ENCODE peak calls at places on chromosome 22, in six cellular contexts. F is ovary, I is tibial nerve, S is esophagus muscularis mucosa, A is stomach, Q is body of pancreas. O is an unnamed sample.
A peak's percentile ranks its signal among the peaks of the same experiment; 100 is the strongest.

GRCh38 chr22:24391836-24392217 is 35.6 kb upstream of the ADORA2A start:
- DNase-seq in F (no peak), I (no peak), S (no peak), A (no peak), Q (no peak), O (no peak)

GRCh38 chr22:50699001-50699753 is 26.6 kb downstream of the SHANK3 start:
- DNase-seq in F (no peak), I (no peak), S (no peak), A (no peak), Q (no peak), O (no peak)

GRCh38 chr22:28019360-28019759 is 100.3 kb upstream of the PITPNB start:
- DNase-seq in F (peak; percentile 17), I (no peak), S (no peak), A (peak; percentile 20), Q (peak; percentile 10), O (no peak)

GRCh38 chr22:22752556-22753477 is 108.4 kb downstream of the GGTLC2 start:
- DNase-seq in F (no peak), I (peak; percentile 51), S (no peak), A (no peak), Q (no peak), O (peak; percentile 61)

GRCh38 chr22:42336527-42337227 is 66.2 kb upstream of the TCF20 start:
- DNase-seq in F (no peak), I (no peak), S (no peak), A (no peak), Q (no peak), O (no peak)

GRCh38 chr22:40022536-40023225 is 27.9 kb downstream of the FAM83F start:
- DNase-seq in F (no peak), I (no peak), S (no peak), A (peak; percentile 65), Q (no peak), O (no peak)

GRCh38 chr22:28647216-28647615 is 32.4 kb downstream of the TTC28 start:
- DNase-seq in F (no peak), I (no peak), S (no peak), A (no peak), Q (no peak), O (no peak)

GRCh38 chr22:41699264-41700104 is at the start of gene MEI1:
- DNase-seq in F (peak; percentile 84), I (peak; percentile 58), S (no peak), A (peak; percentile 90), Q (peak; percentile 89), O (no peak)

GRCh38 chr22:43157874-43158546 is 6.7 kb downstream of the TSPO start:
- DNase-seq in F (no peak), I (no peak), S (no peak), A (no peak), Q (no peak), O (no peak)

GRCh38 chr22:29219881-29220670 is 14.4 kb downstream of the EMID1 start:
- DNase-seq in F (no peak), I (no peak), S (no peak), A (peak; percentile 60), Q (no peak), O (no peak)

GRCh38 chr22:33875316-33875715 is 45.0 kb downstream of the LARGE1 start:
- DNase-seq in F (no peak), I (no peak), S (no peak), A (no peak), Q (no peak), O (no peak)

GRCh38 chr22:36541831-36542391 is 12.9 kb upstream of the EIF3D start:
- DNase-seq in F (no peak), I (no peak), S (no peak), A (peak; percentile 35), Q (no peak), O (no peak)

GRCh38 chr22:30564045-30564765 is 10.3 kb downstream of the GAL3ST1 start:
- DNase-seq in F (no peak), I (no peak), S (no peak), A (no peak), Q (no peak), O (no peak)

GRCh38 chr22:30564766-30565118 is 9.7 kb downstream of the GAL3ST1 start:
- DNase-seq in F (no peak), I (no peak), S (no peak), A (no peak), Q (no peak), O (no peak)

GRCh38 chr22:30559889-30560288 is 13.3 kb upstream of the SEC14L6 start:
- DNase-seq in F (no peak), I (no peak), S (no peak), A (no peak), Q (no peak), O (no peak)

GRCh38 chr22:30561402-30562154 is 12.9 kb downstream of the GAL3ST1 start:
- DNase-seq in F (no peak), I (no peak), S (no peak), A (no peak), Q (no peak), O (no peak)

GRCh38 chr22:30562391-30562790 is 12.1 kb downstream of the GAL3ST1 start:
- DNase-seq in F (no peak), I (no peak), S (no peak), A (no peak), Q (no peak), O (no peak)
- TF ChIP-seq POLR2A in F (no peak), I (no peak), S (no peak), A (no peak), Q (no peak), O (no peak)

GRCh38 chr22:30424471-30425326 is 869 bp upstream of the MTFP1 start:
- DNase-seq in F (no peak), I (peak; percentile 15), S (no peak), A (no peak), Q (peak; percentile 23), O (no peak)

GRCh38 chr22:30426395-30427353 is 1.1 kb downstream of the MTFP1 start:
- DNase-seq in F (peak; percentile 70), I (peak; percentile 77), S (peak; percentile 94), A (peak; percentile 92), Q (peak; percentile 90), O (peak; percentile 57)

GRCh38 chr22:30423959-30424380 is 1.6 kb upstream of the MTFP1 start:
- DNase-seq in F (peak; percentile 99), I (peak; percentile 99), S (peak; percentile 100), A (peak; percentile 99), Q (peak; percentile 98), O (peak; percentile 91)

GRCh38 chr22:30425327-30425615 is 297 bp upstream of the MTFP1 start:
- DNase-seq in F (no peak), I (no peak), S (no peak), A (no peak), Q (no peak), O (no peak)

DNA sequence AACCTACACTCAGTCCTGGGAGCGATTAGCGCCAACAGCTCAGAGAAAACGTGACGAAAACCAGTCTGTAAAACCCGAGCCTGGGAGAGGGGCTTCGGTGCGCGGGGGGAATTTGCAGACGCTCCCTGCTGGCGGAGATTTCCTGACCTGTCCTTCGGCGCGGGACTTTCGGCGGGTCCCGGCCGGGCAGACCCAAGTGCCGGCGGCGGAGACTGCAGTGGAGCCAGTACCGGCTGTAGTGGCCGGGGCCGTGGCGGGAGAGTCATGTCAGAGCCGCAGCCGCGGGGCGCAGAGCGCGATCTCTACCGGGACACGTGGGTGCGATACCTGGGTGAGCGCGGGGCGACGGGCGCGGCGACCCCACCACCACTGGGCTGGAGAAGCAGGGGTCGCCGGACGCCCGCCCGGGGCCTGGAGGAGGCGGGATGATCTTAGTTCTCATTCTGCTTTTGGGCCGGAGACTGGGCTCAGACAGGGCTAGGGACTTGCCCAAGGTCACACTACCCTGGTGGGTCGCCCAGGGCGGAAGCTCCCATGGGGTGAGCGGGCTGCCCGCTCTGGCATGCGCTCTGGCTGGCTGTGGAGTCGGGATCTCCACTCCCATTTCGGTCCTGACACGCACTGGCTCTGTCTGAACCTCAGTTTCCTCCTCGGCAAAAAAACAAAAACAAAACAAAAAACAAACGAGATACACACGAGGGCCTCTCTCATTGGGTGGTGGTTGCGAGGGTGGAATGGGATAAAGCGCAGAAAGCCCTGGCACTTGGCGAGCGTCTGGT is at the start of gene MTFP1:
- DNase-seq in F (peak; percentile 68), I (peak; percentile 25), S (no peak), A (peak; percentile 66), Q (peak; percentile 63), O (peak; percentile 62)
- TF ChIP-seq POLR2A in F (no peak), I (no peak), S (no peak), A (no peak), Q (peak; percentile 56), O (peak; percentile 71)

DNA sequence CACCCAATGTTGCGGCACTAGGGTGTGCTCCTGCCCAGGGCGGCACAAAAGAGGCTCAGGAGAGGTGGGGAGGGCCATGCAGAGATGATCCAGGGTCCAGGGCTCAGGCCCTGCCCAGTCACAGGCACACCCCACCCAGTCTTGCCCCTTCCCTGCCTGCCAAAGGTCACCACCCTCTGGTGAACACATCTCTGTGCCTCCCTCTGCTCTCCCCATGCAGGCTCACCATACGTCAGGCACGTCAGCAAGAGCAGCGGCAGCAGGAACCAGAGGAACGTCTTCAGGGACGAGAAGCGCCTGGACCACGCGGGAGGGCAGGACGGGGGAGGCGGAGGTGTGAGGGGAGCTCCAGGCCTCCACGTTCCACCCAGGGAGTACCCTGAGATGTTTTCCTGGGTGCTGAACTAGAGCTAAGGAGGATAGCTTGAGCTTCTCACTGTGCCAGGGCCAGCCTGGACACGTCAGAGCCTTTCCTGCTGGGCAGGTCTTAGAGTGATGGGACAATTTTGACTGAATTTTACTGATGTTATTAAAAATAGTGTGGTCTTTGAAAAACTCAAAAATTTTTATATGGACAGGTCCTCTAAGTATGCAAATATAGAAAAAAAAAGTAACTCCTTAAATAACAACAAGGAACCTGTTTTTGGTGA is 7.2 kb downstream of the SUN2 start:
- DNase-seq in F (no peak), I (no peak), S (no peak), A (no peak), Q (no peak), O (no peak)
- TF ChIP-seq POLR2A in F (no peak), I (no peak), S (no peak), A (no peak), Q (no peak), O (no peak)

GRCh38 chr22:35231585-35232084 is 25.7 kb upstream of the HMGXB4 start:
- DNase-seq in F (peak; percentile 63), I (peak; percentile 6), S (no peak), A (peak; percentile 72), Q (peak; percentile 79), O (peak; percentile 69)

GRCh38 chr22:35227248-35227647 is 30.0 kb upstream of the HMGXB4 start:
- DNase-seq in F (no peak), I (no peak), S (no peak), A (no peak), Q (no peak), O (no peak)

GRCh38 chr22:35230417-35230816 is 26.9 kb upstream of the HMGXB4 start:
- DNase-seq in F (no peak), I (no peak), S (no peak), A (no peak), Q (no peak), O (no peak)

GRCh38 chr22:35229865-35230264 is 27.4 kb upstream of the HMGXB4 start:
- DNase-seq in F (no peak), I (no peak), S (no peak), A (no peak), Q (no peak), O (peak; percentile 27)

DNA sequence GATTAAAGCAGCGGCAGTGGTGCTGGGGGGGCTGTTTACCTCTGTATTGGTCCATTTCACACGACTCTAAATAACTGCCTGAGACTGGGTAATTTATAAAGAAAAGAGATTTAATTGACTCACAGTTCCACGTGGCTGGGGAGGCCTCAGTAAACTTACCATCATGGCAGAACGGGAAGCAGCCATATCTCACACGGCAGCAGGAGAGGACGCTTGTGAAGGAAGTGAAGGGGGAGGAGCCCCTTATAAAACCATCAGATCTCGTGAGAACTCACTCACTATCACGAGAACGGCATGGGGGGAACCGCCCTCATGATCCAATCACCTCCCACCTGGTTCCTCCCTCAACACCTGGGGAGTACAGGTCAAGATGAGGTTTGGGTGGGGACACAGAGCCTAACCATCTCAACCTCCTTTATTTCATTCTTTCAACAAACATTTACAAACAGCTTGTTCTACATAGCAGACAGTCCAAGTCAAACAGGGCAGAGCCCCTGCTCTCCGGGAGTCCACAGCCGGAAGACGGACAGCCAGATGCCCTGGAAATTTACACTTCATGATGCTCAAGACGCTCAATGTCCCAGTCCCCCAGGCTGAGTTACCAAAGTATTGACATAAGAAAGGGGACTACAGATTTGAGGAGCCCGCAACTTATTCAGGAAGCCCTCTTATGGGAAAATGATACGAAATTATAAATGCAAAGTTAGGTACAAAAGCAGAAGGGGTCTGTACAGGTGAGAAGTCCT is 26.3 kb upstream of the HMGXB4 start:
- DNase-seq in F (no peak), I (no peak), S (no peak), A (no peak), Q (no peak), O (peak; percentile 37)
- TF ChIP-seq POLR2A in F (no peak), I (no peak), S (no peak), A (no peak), Q (no peak), O (peak; percentile 93)